ENCODE peak calls at places on chromosomes 3 and 15, in ten cellular contexts. X is A549; E is breast epithelium; L is uterus; H is activated T-cell treated with anti-CD3 and anti-CD28 coated beads for 1 hour; Q is brain pericyte; T is AG08396; Z is RCC 7860; A is fibroblast of the conjunctiva; D is activated CD4-positive, CD25-positive, alpha-beta regulatory T cell. K is an unnamed sample.

GRCh38 chr3:66144792-66145733 is 75.7 kb upstream of the SLC25A26 start:
- DNase-seq in X (no peak), E (no peak), L (no peak), H (no peak), Q (no peak), T (peak), Z (no peak), A (no peak), D (no peak), K (no peak)

GRCh38 chr3:48433472-48434118 is 3.7 kb upstream of the PLXNB1 start:
- DNase-seq in X (no peak), E (no peak), L (peak), H (no peak), Q (no peak), T (no peak), Z (no peak), A (no peak), D (no peak), K (peak)

GRCh38 chr3:141285570-141285969 is 53.9 kb downstream of the PXYLP1 start:
- DNase-seq in X (no peak), E (no peak), L (no peak), H (no peak), Q (no peak), T (no peak), Z (no peak), A (no peak), D (no peak), K (no peak)

GRCh38 chr15:77025066-77025435 is 30.1 kb downstream of the PSTPIP1 start:
- DNase-seq in X (no peak), E (no peak), L (peak), H (no peak), Q (no peak), T (no peak), Z (no peak), A (no peak), D (no peak), K (no peak)

GRCh38 chr3:13235079-13235478 is 161.8 kb upstream of the IQSEC1 start:
- DNase-seq in X (no peak), E (no peak), L (no peak), H (no peak), Q (no peak), T (no peak), Z (no peak), A (no peak), D (no peak), K (no peak)

GRCh38 chr3:28989646-28990089 is 291.2 kb upstream of the RBMS3 start:
- DNase-seq in X (no peak), E (no peak), L (no peak), H (no peak), Q (no peak), T (no peak), Z (no peak), A (no peak), D (no peak), K (no peak)

GRCh38 chr3:13135811-13136321 is 62.6 kb upstream of the IQSEC1 start:
- DNase-seq in X (no peak), E (peak), L (no peak), H (no peak), Q (no peak), T (no peak), Z (no peak), A (no peak), D (no peak), K (no peak)

GRCh38 chr3:90062018-90062417 is 954.6 kb downstream of the EPHA3 start:
- DNase-seq in X (no peak), E (no peak), L (no peak), H (no peak), Q (no peak), T (no peak), Z (no peak), A (peak), D (no peak), K (no peak)

GRCh38 chr3:157030712-157031111 is 129.2 kb downstream of the CCNL1 start:
- DNase-seq in X (no peak), E (no peak), L (no peak), H (no peak), Q (no peak), T (no peak), Z (no peak), A (no peak), D (no peak), K (no peak)

K was measured in lung microvascular endothelial cell.